ENCODE peak calls at places on chromosomes 11 and 22, in seven cellular contexts. One of them, this sample, is unnamed.
A peak's percentile ranks its signal among the peaks of the same experiment; 100 is the strongest.

GRCh38 chr11:68412593-68413475 is 47.7 kb upstream of the PPP6R3 start:
- DNase-seq in trophoblast cell: no peak
- DNase-seq in mesendoderm: no peak
- DNase-seq in IMR-90: peak; percentile 11
- DNase-seq in mesenchymal stem cell: peak; percentile 73
- DNase-seq in H9: no peak
- DNase-seq in H1: no peak
- DNase-seq in this sample: no peak

GRCh38 chr11:109994896-109995295 is 98.3 kb upstream of the ZC3H12C start:
- DNase-seq in trophoblast cell: no peak
- DNase-seq in mesendoderm: peak; percentile 27
- DNase-seq in IMR-90: no peak
- DNase-seq in mesenchymal stem cell: no peak
- DNase-seq in H9: no peak
- DNase-seq in H1: no peak
- DNase-seq in this sample: no peak

GRCh38 chr11:2275334-2276279 is 5.2 kb upstream of the ASCL2 start:
- DNase-seq in trophoblast cell: no peak
- DNase-seq in mesendoderm: no peak
- DNase-seq in IMR-90: no peak
- DNase-seq in mesenchymal stem cell: no peak
- DNase-seq in H9: no peak
- DNase-seq in H1: peak; percentile 33
- DNase-seq in this sample: no peak

GRCh38 chr11:12769834-12770345 is 95.7 kb downstream of the TEAD1 start:
- DNase-seq in trophoblast cell: peak; percentile 73
- DNase-seq in mesendoderm: peak; percentile 79
- DNase-seq in IMR-90: peak; percentile 75
- DNase-seq in mesenchymal stem cell: peak; percentile 71
- DNase-seq in H9: no peak
- DNase-seq in H1: no peak
- DNase-seq in this sample: no peak

GRCh38 chr11:118657238-118657637 is 22.2 kb downstream of the TREH start:
- DNase-seq in trophoblast cell: no peak
- DNase-seq in mesendoderm: peak; percentile 65
- DNase-seq in IMR-90: no peak
- DNase-seq in mesenchymal stem cell: no peak
- DNase-seq in H9: no peak
- DNase-seq in H1: no peak
- DNase-seq in this sample: no peak

GRCh38 chr22:46738961-46739870 is 1.2 kb upstream of the CERK start:
- DNase-seq in trophoblast cell: no peak
- DNase-seq in mesendoderm: peak; percentile 49
- DNase-seq in IMR-90: peak; percentile 72
- DNase-seq in mesenchymal stem cell: peak; percentile 53
- DNase-seq in H9: peak; percentile 64
- DNase-seq in H1: peak; percentile 67
- DNase-seq in this sample: no peak

GRCh38 chr11:101817536-101817935 is 97.3 kb upstream of the CEP126 start:
- DNase-seq in trophoblast cell: no peak
- DNase-seq in mesendoderm: no peak
- DNase-seq in IMR-90: no peak
- DNase-seq in mesenchymal stem cell: no peak
- DNase-seq in H9: no peak
- DNase-seq in H1: no peak
- DNase-seq in this sample: no peak

GRCh38 chr22:46401370-46401769 is 65.9 kb downstream of the TRMU start:
- DNase-seq in trophoblast cell: no peak
- DNase-seq in mesendoderm: no peak
- DNase-seq in IMR-90: no peak
- DNase-seq in mesenchymal stem cell: no peak
- DNase-seq in H9: no peak
- DNase-seq in H1: no peak
- DNase-seq in this sample: no peak

GRCh38 chr22:45163417-45164216 is at the start of gene NUP50:
- DNase-seq in trophoblast cell: peak; percentile 97
- DNase-seq in mesendoderm: peak; percentile 98
- DNase-seq in IMR-90: peak; percentile 96
- DNase-seq in mesenchymal stem cell: peak; percentile 96
- DNase-seq in H9: peak; percentile 96
- DNase-seq in H1: peak; percentile 97
- DNase-seq in this sample: peak; percentile 98

GRCh38 chr22:40156001-40156516 is 21.7 kb upstream of the TNRC6B start:
- DNase-seq in trophoblast cell: peak; percentile 50
- DNase-seq in mesendoderm: peak; percentile 80
- DNase-seq in IMR-90: peak; percentile 85
- DNase-seq in mesenchymal stem cell: peak; percentile 90
- DNase-seq in H9: peak; percentile 69
- DNase-seq in H1: peak; percentile 51
- DNase-seq in this sample: no peak

GRCh38 chr22:46115755-46116490 is 34.4 kb upstream of the PPARA start:
- DNase-seq in trophoblast cell: no peak
- DNase-seq in mesendoderm: no peak
- DNase-seq in IMR-90: no peak
- DNase-seq in mesenchymal stem cell: no peak
- DNase-seq in H9: no peak
- DNase-seq in H1: no peak
- DNase-seq in this sample: no peak

GRCh38 chr11:125275905-125276634 is 111.5 kb downstream of the PKNOX2 start:
- DNase-seq in trophoblast cell: no peak
- DNase-seq in mesendoderm: no peak
- DNase-seq in IMR-90: peak; percentile 64
- DNase-seq in mesenchymal stem cell: peak; percentile 41
- DNase-seq in H9: no peak
- DNase-seq in H1: no peak
- DNase-seq in this sample: no peak

GRCh38 chr22:49867303-49868250 is 13.9 kb downstream of the ZBED4 start:
- DNase-seq in trophoblast cell: no peak
- DNase-seq in mesendoderm: no peak
- DNase-seq in IMR-90: no peak
- DNase-seq in mesenchymal stem cell: no peak
- DNase-seq in H9: no peak
- DNase-seq in H1: no peak
- DNase-seq in this sample: no peak

GRCh38 chr22:33274214-33274828 is 216.1 kb upstream of the SYN3 start:
- DNase-seq in trophoblast cell: peak; percentile 7
- DNase-seq in mesendoderm: peak; percentile 69
- DNase-seq in IMR-90: no peak
- DNase-seq in mesenchymal stem cell: no peak
- DNase-seq in H9: peak; percentile 71
- DNase-seq in H1: peak; percentile 83
- DNase-seq in this sample: no peak

GRCh38 chr11:121890377-121890776 is 225.6 kb downstream of the BLID start:
- DNase-seq in trophoblast cell: no peak
- DNase-seq in mesendoderm: no peak
- DNase-seq in IMR-90: peak; percentile 80
- DNase-seq in mesenchymal stem cell: peak; percentile 75
- DNase-seq in H9: no peak
- DNase-seq in H1: no peak
- DNase-seq in this sample: no peak

GRCh38 chr11:75476716-75477613 is 44.0 kb upstream of the KLHL35 start:
- DNase-seq in trophoblast cell: no peak
- DNase-seq in mesendoderm: no peak
- DNase-seq in IMR-90: no peak
- DNase-seq in mesenchymal stem cell: no peak
- DNase-seq in H9: no peak
- DNase-seq in H1: no peak
- DNase-seq in this sample: no peak

GRCh38 chr22:49040754-49041467 is 786.8 kb downstream of the BRD1 start:
- DNase-seq in trophoblast cell: no peak
- DNase-seq in mesendoderm: no peak
- DNase-seq in IMR-90: no peak
- DNase-seq in mesenchymal stem cell: no peak
- DNase-seq in H9: no peak
- DNase-seq in H1: no peak
- DNase-seq in this sample: no peak

GRCh38 chr11:60119708-60120107 is 31.2 kb downstream of the MS4A2 start:
- DNase-seq in trophoblast cell: no peak
- DNase-seq in mesendoderm: no peak
- DNase-seq in IMR-90: no peak
- DNase-seq in mesenchymal stem cell: no peak
- DNase-seq in H9: no peak
- DNase-seq in H1: no peak
- DNase-seq in this sample: no peak

GRCh38 chr11:125337836-125338235 is 158.2 kb downstream of the FEZ1 start:
- DNase-seq in trophoblast cell: no peak
- DNase-seq in mesendoderm: no peak
- DNase-seq in IMR-90: peak; percentile 28
- DNase-seq in mesenchymal stem cell: peak; percentile 34
- DNase-seq in H9: no peak
- DNase-seq in H1: no peak
- DNase-seq in this sample: no peak

GRCh38 chr22:27138471-27138870 is 481.1 kb downstream of the MIAT start:
- DNase-seq in trophoblast cell: no peak
- DNase-seq in mesendoderm: no peak
- DNase-seq in IMR-90: no peak
- DNase-seq in mesenchymal stem cell: no peak
- DNase-seq in H9: no peak
- DNase-seq in H1: no peak
- DNase-seq in this sample: no peak

DNA sequence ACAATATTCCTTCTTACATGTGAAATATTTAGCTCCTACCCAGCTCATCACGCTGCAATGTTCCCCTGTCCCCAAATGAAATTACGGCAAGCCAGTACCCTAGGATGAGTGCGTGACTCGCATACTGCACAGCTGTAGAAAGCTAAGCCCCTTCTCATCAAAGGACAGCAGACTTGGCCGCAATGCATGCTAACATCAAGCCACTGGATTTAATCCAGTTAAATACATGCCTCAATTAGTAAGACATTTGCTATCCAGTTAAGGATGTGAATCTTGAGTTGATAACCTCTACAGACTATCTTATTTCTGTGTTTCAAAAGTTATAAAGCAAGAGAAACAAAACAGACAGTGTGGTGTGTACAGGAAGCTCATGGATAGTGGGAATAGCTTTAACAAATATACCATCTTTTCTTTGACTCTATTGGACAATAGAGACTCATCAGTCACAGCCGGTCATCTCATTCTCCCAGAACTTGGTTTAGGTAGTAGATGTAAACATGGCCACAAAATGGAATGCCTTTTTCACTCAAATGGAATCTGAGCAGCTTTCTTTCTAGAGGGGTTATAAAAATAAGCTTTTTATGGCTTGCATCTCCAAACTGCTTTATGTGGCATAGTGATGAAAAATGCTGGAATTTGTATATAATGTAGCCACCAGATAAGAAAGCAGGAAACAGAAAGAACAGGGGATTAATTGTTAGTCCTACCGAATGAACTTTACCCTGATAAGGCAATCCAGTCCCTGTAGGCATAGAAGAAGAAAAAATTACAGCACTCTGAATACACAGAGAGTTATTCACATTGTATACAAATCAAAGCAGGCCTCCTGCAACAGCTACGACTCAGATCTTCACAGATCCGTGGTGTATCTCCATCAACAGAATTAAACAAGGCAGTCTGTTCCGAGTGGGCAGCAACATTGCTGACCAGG is 224.1 kb downstream of the CADM1 start:
- DNase-seq in trophoblast cell: no peak
- DNase-seq in mesendoderm: no peak
- DNase-seq in IMR-90: peak; percentile 91
- DNase-seq in mesenchymal stem cell: peak; percentile 61
- DNase-seq in H9: no peak
- DNase-seq in H1: no peak
- DNase-seq in this sample: no peak
- H2BK120ac ChIP-seq in trophoblast cell: no peak overlapping the region
- H2BK120ac ChIP-seq in mesendoderm: no peak overlapping the region
- H2BK120ac ChIP-seq in IMR-90: peak overlapping the region; percentile 90
- H2BK120ac ChIP-seq in mesenchymal stem cell: no peak overlapping the region
- H2BK120ac ChIP-seq in H9: no peak overlapping the region
- H2BK120ac ChIP-seq in H1: no peak overlapping the region
- H2BK120ac ChIP-seq in this sample: no peak overlapping the region

GRCh38 chr11:6799402-6799801 is at the start of gene OR6A2:
- DNase-seq in trophoblast cell: no peak
- DNase-seq in mesendoderm: peak; percentile 23
- DNase-seq in IMR-90: peak; percentile 47
- DNase-seq in mesenchymal stem cell: peak; percentile 7
- DNase-seq in H9: no peak
- DNase-seq in H1: no peak
- DNase-seq in this sample: no peak
- H2BK120ac ChIP-seq in trophoblast cell: no peak within 1 kb of the TSS
- H2BK120ac ChIP-seq in mesendoderm: no peak within 1 kb of the TSS
- H2BK120ac ChIP-seq in IMR-90: no peak within 1 kb of the TSS
- H2BK120ac ChIP-seq in mesenchymal stem cell: no peak within 1 kb of the TSS
- H2BK120ac ChIP-seq in H9: no peak within 1 kb of the TSS
- H2BK120ac ChIP-seq in H1: no peak within 1 kb of the TSS
- H2BK120ac ChIP-seq in this sample: no peak within 1 kb of the TSS

GRCh38 chr11:114065094-114065493 is 5.6 kb downstream of the ZBTB16 start:
- DNase-seq in trophoblast cell: no peak
- DNase-seq in mesendoderm: no peak
- DNase-seq in IMR-90: no peak
- DNase-seq in mesenchymal stem cell: no peak
- DNase-seq in H9: no peak
- DNase-seq in H1: no peak
- DNase-seq in this sample: no peak
- H2BK120ac ChIP-seq in trophoblast cell: no peak overlapping the region
- H2BK120ac ChIP-seq in mesendoderm: no peak overlapping the region
- H2BK120ac ChIP-seq in IMR-90: no peak overlapping the region
- H2BK120ac ChIP-seq in mesenchymal stem cell: no peak overlapping the region
- H2BK120ac ChIP-seq in H9: no peak overlapping the region
- H2BK120ac ChIP-seq in H1: no peak overlapping the region
- H2BK120ac ChIP-seq in this sample: no peak overlapping the region

GRCh38 chr11:36130401-36130800 is 158.8 kb downstream of the COMMD9 start:
- DNase-seq in trophoblast cell: no peak
- DNase-seq in mesendoderm: no peak
- DNase-seq in IMR-90: peak; percentile 77
- DNase-seq in mesenchymal stem cell: no peak
- DNase-seq in H9: no peak
- DNase-seq in H1: no peak
- DNase-seq in this sample: no peak

GRCh38 chr11:36132940-36133339 is 156.3 kb downstream of the COMMD9 start:
- DNase-seq in trophoblast cell: no peak
- DNase-seq in mesendoderm: no peak
- DNase-seq in IMR-90: peak; percentile 41
- DNase-seq in mesenchymal stem cell: no peak
- DNase-seq in H9: no peak
- DNase-seq in H1: no peak
- DNase-seq in this sample: no peak

GRCh38 chr11:36127550-36127949 is 161.7 kb downstream of the COMMD9 start:
- DNase-seq in trophoblast cell: no peak
- DNase-seq in mesendoderm: no peak
- DNase-seq in IMR-90: no peak
- DNase-seq in mesenchymal stem cell: no peak
- DNase-seq in H9: no peak
- DNase-seq in H1: no peak
- DNase-seq in this sample: no peak

GRCh38 chr11:36131719-36132349 is 157.4 kb downstream of the COMMD9 start:
- DNase-seq in trophoblast cell: no peak
- DNase-seq in mesendoderm: peak; percentile 78
- DNase-seq in IMR-90: peak; percentile 63
- DNase-seq in mesenchymal stem cell: peak; percentile 59
- DNase-seq in H9: peak; percentile 69
- DNase-seq in H1: peak; percentile 66
- DNase-seq in this sample: peak; percentile 46

DNA sequence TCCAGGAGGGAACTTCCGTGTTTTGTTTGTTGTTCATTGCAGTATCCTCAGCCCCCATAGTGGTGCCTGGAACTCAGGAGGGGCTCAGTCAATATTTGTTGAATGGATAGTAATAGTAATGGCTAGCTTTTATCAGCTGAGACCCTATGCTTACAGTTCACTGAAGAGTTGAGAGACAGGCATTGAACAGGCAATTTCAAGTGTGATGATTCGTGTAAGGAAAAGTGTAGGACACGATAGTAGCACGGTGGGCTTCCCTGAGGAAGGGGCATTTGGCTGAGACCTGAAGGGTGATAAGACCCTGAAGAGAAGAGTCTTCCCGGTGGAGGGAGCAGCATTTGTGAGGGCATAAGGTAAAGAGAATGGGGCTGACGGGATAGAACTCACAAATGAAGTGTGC is 159.3 kb downstream of the COMMD9 start:
- DNase-seq in trophoblast cell: no peak
- DNase-seq in mesendoderm: no peak
- DNase-seq in IMR-90: no peak
- DNase-seq in mesenchymal stem cell: no peak
- DNase-seq in H9: no peak
- DNase-seq in H1: no peak
- DNase-seq in this sample: no peak
- H2BK120ac ChIP-seq in trophoblast cell: no peak overlapping the region
- H2BK120ac ChIP-seq in mesendoderm: no peak overlapping the region
- H2BK120ac ChIP-seq in IMR-90: no peak overlapping the region
- H2BK120ac ChIP-seq in mesenchymal stem cell: no peak overlapping the region
- H2BK120ac ChIP-seq in H9: no peak overlapping the region
- H2BK120ac ChIP-seq in H1: no peak overlapping the region
- H2BK120ac ChIP-seq in this sample: no peak overlapping the region

This sample was measured in neuronal stem cell.